ENCODE peak calls at places on chromosomes 11 and 22, in nine cellular contexts. E, U, N, T, C, Q, R, B and K are unnamed samples.

GRCh38 chr11:78030429-78031325 is 7.6 kb upstream of the KCTD14 start:
- DNase-seq in T (peak), C (no peak), U (peak), E (peak), R (peak), Q (no peak), N (no peak), B (no peak), K (peak)

GRCh38 chr11:8913961-8914660 is 3.1 kb downstream of the AKIP1 start:
- DNase-seq in E (peak), R (peak), B (peak), U (peak), N (no peak), C (peak), T (no peak), Q (no peak), K (no peak)

GRCh38 chr22:50199251-50199721 is 1.5 kb upstream of the SELENOO start:
- DNase-seq in C (no peak), T (no peak), B (no peak), N (no peak), Q (no peak), U (no peak), E (no peak), R (no peak), K (no peak)

GRCh38 chr11:259374-259773 is 18.8 kb upstream of the NLRP6 start:
- DNase-seq in U (no peak), B (no peak), C (no peak), R (no peak), T (no peak), N (no peak), E (no peak), Q (no peak), K (no peak)

GRCh38 chr22:39215430-39216142 is 29.2 kb downstream of the PDGFB start:
- DNase-seq in B (no peak), Q (no peak), E (no peak), R (no peak), N (no peak), C (no peak), U (no peak), T (no peak), K (no peak)

GRCh38 chr11:70640408-70640807 is 242.1 kb downstream of the CTTN start:
- DNase-seq in Q (no peak), C (no peak), T (no peak), N (no peak), R (no peak), B (no peak), U (no peak), E (no peak), K (no peak)

GRCh38 chr22:32518351-32518750 is 43.7 kb downstream of the FBXO7 start:
- DNase-seq in U (no peak), R (no peak), N (no peak), Q (no peak), B (no peak), E (no peak), T (no peak), C (no peak), K (no peak)

GRCh38 chr22:32799516-32799915 is 2.0 kb upstream of the TIMP3 start:
- DNase-seq in R (no peak), U (no peak), T (no peak), B (no peak), C (no peak), E (no peak), Q (no peak), N (no peak), K (no peak)

GRCh38 chr22:49237703-49238102 is 590.0 kb downstream of the BRD1 start:
- DNase-seq in U (no peak), E (no peak), N (no peak), C (no peak), B (no peak), R (no peak), T (no peak), Q (no peak), K (no peak)

GRCh38 chr22:21841422-21841821 is 26.0 kb downstream of the MAPK1 start:
- DNase-seq in U (no peak), R (no peak), C (no peak), E (no peak), N (no peak), B (no peak), T (no peak), Q (no peak), K (no peak)

GRCh38 chr22:18096823-18097222 is 13.8 kb upstream of the TUBA8 start:
- DNase-seq in R (no peak), C (no peak), T (no peak), U (no peak), E (no peak), B (peak), N (no peak), Q (no peak), K (no peak)

GRCh38 chr11:19987243-19987870 is 172.9 kb downstream of the DBX1 start:
- DNase-seq in E (no peak), T (no peak), C (no peak), B (no peak), R (no peak), Q (no peak), N (no peak), U (no peak), K (no peak)

GRCh38 chr22:42844756-42845155 is 12.3 kb downstream of the ARFGAP3 start:
- DNase-seq in C (no peak), N (no peak), B (no peak), R (no peak), Q (no peak), E (no peak), T (no peak), U (peak), K (no peak)

GRCh38 chr11:125071408-125071807 is 8.3 kb downstream of the SLC37A2 start:
- DNase-seq in T (no peak), R (no peak), E (peak), C (no peak), B (no peak), N (no peak), U (no peak), Q (no peak), K (no peak)

GRCh38 chr11:86805873-86806310 is 5.5 kb downstream of the PRSS23 start:
- DNase-seq in Q (no peak), C (peak), T (no peak), E (no peak), U (no peak), R (no peak), N (no peak), B (peak), K (no peak)

GRCh38 chr11:115408036-115408911 is 95.9 kb downstream of the CADM1 start:
- DNase-seq in E (no peak), N (no peak), T (no peak), U (peak), Q (no peak), C (no peak), B (no peak), R (no peak), K (no peak)